ENCODE peak calls at places on chromosomes 16 and 17, in eight cellular contexts. M is sigmoid colon, D is fibroblast of the conjunctiva, Y is WTC11, J is mesothelial cell of epicardium, O is RCC 7860, S is NT2/D1, G is osteoblast. W is an unnamed sample.

GRCh38 chr17:6088141-6088540 is 18.0 kb downstream of the WSCD1 start:
- DNase-seq in M (no peak), D (no peak), Y (no peak), J (no peak), O (no peak), S (no peak), G (no peak), W (no peak)

GRCh38 chr17:36731091-36731490 is 129.7 kb downstream of the MRM1 start:
- DNase-seq in M (no peak), D (no peak), Y (no peak), J (no peak), O (no peak), S (no peak), G (no peak), W (no peak)

GRCh38 chr16:82456683-82457082 is 170.1 kb upstream of the CDH13 start:
- DNase-seq in M (no peak), D (peak), Y (peak), J (peak), O (peak), S (peak), G (peak), W (peak)

GRCh38 chr16:66490774-66491715 is 58.9 kb downstream of the TK2 start:
- DNase-seq in M (peak), D (no peak), Y (no peak), J (no peak), O (no peak), S (no peak), G (peak), W (no peak)

GRCh38 chr17:41976142-41976768 is 9.7 kb downstream of the CNP start:
- DNase-seq in M (no peak), D (no peak), Y (no peak), J (no peak), O (no peak), S (no peak), G (peak), W (no peak)

GRCh38 chr17:43434902-43435319 is 36.1 kb downstream of the ARL4D start:
- DNase-seq in M (no peak), D (no peak), Y (no peak), J (no peak), O (peak), S (no peak), G (no peak), W (peak)

GRCh38 chr16:30720086-30720485 is 21.1 kb downstream of the SRCAP start:
- DNase-seq in M (no peak), D (no peak), Y (no peak), J (no peak), O (no peak), S (no peak), G (no peak), W (no peak)

GRCh38 chr17:27980035-27980434 is 62.4 kb upstream of the NLK start:
- DNase-seq in M (no peak), D (no peak), Y (no peak), J (no peak), O (peak), S (no peak), G (no peak), W (peak)

GRCh38 chr17:1029196-1029911 is 32.4 kb downstream of the TIMM22 start:
- DNase-seq in M (peak), D (no peak), Y (no peak), J (no peak), O (no peak), S (no peak), G (peak), W (peak)

GRCh38 chr17:49482144-49482817 is 12.8 kb upstream of the NGFR start:
- DNase-seq in M (no peak), D (no peak), Y (no peak), J (no peak), O (no peak), S (no peak), G (peak), W (no peak)

GRCh38 chr17:76276461-76277299 is 11.5 kb downstream of the UBALD2 start:
- DNase-seq in M (no peak), D (no peak), Y (no peak), J (no peak), O (no peak), S (no peak), G (peak), W (no peak)

GRCh38 chr16:49618955-49619354 is 237.0 kb downstream of the ZNF423 start:
- DNase-seq in M (peak), D (no peak), Y (no peak), J (no peak), O (no peak), S (no peak), G (no peak), W (no peak)

GRCh38 chr17:28570716-28571254 is 539 bp downstream of the PIGS start:
- DNase-seq in M (peak), D (no peak), Y (peak), J (no peak), O (no peak), S (no peak), G (no peak), W (no peak)

GRCh38 chr16:58035356-58036170 is 10.0 kb downstream of the MMP15 start:
- DNase-seq in M (no peak), D (no peak), Y (no peak), J (no peak), O (no peak), S (no peak), G (peak), W (no peak)

GRCh38 chr17:28959471-28959871 is 8.2 kb upstream of the PHF12 start:
- DNase-seq in M (peak), D (no peak), Y (no peak), J (no peak), O (no peak), S (no peak), G (peak), W (no peak)

GRCh38 chr17:60135160-60135950 is 14.4 kb upstream of the CA4 start:
- DNase-seq in M (peak), D (peak), Y (peak), J (peak), O (peak), S (peak), G (peak), W (peak)

GRCh38 chr17:32610027-32610650 is 123.3 kb downstream of the CDK5R1 start:
- DNase-seq in M (no peak), D (no peak), Y (peak), J (no peak), O (no peak), S (peak), G (no peak), W (no peak)

GRCh38 chr17:47702391-47702995 is 8.5 kb downstream of the TBKBP1 start:
- DNase-seq in M (no peak), D (no peak), Y (no peak), J (no peak), O (no peak), S (no peak), G (peak), W (no peak)

GRCh38 chr16:57708168-57708567 is 13.6 kb downstream of the DRC7 start:
- DNase-seq in M (peak), D (no peak), Y (no peak), J (no peak), O (no peak), S (no peak), G (peak), W (no peak)

GRCh38 chr16:88957887-88958577 is 19.0 kb downstream of the CBFA2T3 start:
- DNase-seq in M (no peak), D (no peak), Y (no peak), J (no peak), O (no peak), S (no peak), G (no peak), W (no peak)

GRCh38 chr16:49854227-49855203 is 1.4 kb downstream of the ZNF423 start:
- DNase-seq in M (peak), D (no peak), Y (peak), J (peak), O (no peak), S (no peak), G (peak), W (no peak)

GRCh38 chr17:64777413-64778101 is 115.5 kb upstream of the SMURF2 start:
- DNase-seq in M (peak), D (no peak), Y (no peak), J (no peak), O (no peak), S (no peak), G (peak), W (no peak)

GRCh38 chr17:37818689-37819088 is 73.8 kb upstream of the HNF1B start:
- DNase-seq in M (no peak), D (no peak), Y (no peak), J (no peak), O (peak), S (no peak), G (no peak), W (peak)

W was measured in kidney epithelial cell.